ENCODE peak calls at places on chromosomes 5 and 9, in five cellular contexts. W is COR-L47, U is islet precursor cell, G is non-pigmented ciliary epithelial cell, A is iPS-NIHi11. D is an unnamed sample.

GRCh38 chr5:178417391-178417811 is 172.8 kb downstream of the COL23A1 start:
- DNase-seq in U (peak), W (no peak), G (no peak), A (no peak), D (no peak)

GRCh38 chr5:154858251-154858971 is at the start of gene CNOT8:
- DNase-seq in W (peak), A (peak), U (peak), G (peak), D (peak)

GRCh38 chr9:70363760-70364159 is 50.7 kb downstream of the KLF9 start:
- DNase-seq in G (no peak), A (no peak), U (no peak), W (no peak), D (no peak)

GRCh38 chr5:112475747-112476435 is 56.8 kb upstream of the EPB41L4A start:
- DNase-seq in U (no peak), A (no peak), G (no peak), W (no peak), D (no peak)

GRCh38 chr9:19614294-19614693 is 174.5 kb downstream of the SLC24A2 start:
- DNase-seq in U (no peak), W (no peak), A (no peak), G (no peak), D (no peak)

GRCh38 chr5:175733017-175733416 is 75.1 kb downstream of the HRH2 start:
- DNase-seq in G (no peak), W (no peak), U (no peak), A (no peak), D (no peak)

GRCh38 chr9:27157736-27158135 is 48.7 kb downstream of the TEK start:
- DNase-seq in A (no peak), W (no peak), G (no peak), U (no peak), D (no peak)

GRCh38 chr5:80070338-80071056 is 35.3 kb downstream of the THBS4 start:
- DNase-seq in U (peak), G (no peak), W (no peak), A (no peak), D (no peak)

GRCh38 chr5:171673328-171673727 is 112.3 kb upstream of the SMIM23 start:
- DNase-seq in U (no peak), G (no peak), A (no peak), W (peak), D (no peak)

GRCh38 chr5:88732181-88732633 is 150.8 kb downstream of the MEF2C start:
- DNase-seq in G (peak), W (no peak), A (no peak), U (peak), D (no peak)

GRCh38 chr5:168314735-168315411 is 23.4 kb downstream of the WWC1 start:
- DNase-seq in G (peak), U (peak), W (no peak), A (peak), D (no peak)

GRCh38 chr5:50744761-50745160 is 78.3 kb downstream of the PARP8 start:
- DNase-seq in G (peak), A (no peak), U (no peak), W (peak), D (no peak)

GRCh38 chr9:126796758-126797157 is 8.1 kb upstream of the ZBTB43 start:
- DNase-seq in U (no peak), W (no peak), A (no peak), G (no peak), D (no peak)

GRCh38 chr9:75027187-75028107 is 646 bp downstream of the CARNMT1 start:
- DNase-seq in W (peak), U (peak), A (peak), G (no peak), D (peak)

GRCh38 chr9:4936277-4936676 is 48.8 kb upstream of the JAK2 start:
- DNase-seq in A (no peak), W (no peak), G (no peak), U (no peak), D (no peak)

GRCh38 chr9:28073278-28073677 is 500.0 kb upstream of the C9orf72 start:
- DNase-seq in G (no peak), W (peak), A (peak), U (no peak), D (peak)